ENCODE peak calls at places on chromosomes 16 and 17, in eight cellular contexts. C, B, W, V, R, N, T and F are unnamed samples.
A peak's percentile ranks its signal among the peaks of the same experiment; 100 is the strongest.

GRCh38 chr17:10683853-10684252 is 13.5 kb downstream of the SCO1 start:
- DNase-seq in R (no peak), C (no peak), W (no peak), V (no peak), T (no peak), B (no peak), N (no peak), F (no peak)

GRCh38 chr16:56993204-56993603 is 3.8 kb downstream of the NLRC5 start:
- DNase-seq in N (no peak), C (no peak), T (no peak), W (no peak), B (no peak), R (no peak), V (no peak), F (no peak)

GRCh38 chr16:12709807-12710206 is 93.9 kb downstream of the CPPED1 start:
- DNase-seq in C (no peak), B (no peak), T (no peak), N (no peak), V (no peak), W (no peak), R (no peak), F (no peak)

GRCh38 chr17:72119280-72119962 is 1.4 kb upstream of the SOX9 start:
- DNase-seq in C (no peak), B (no peak), N (no peak), V (no peak), R (no peak), T (no peak), W (no peak), F (no peak)

GRCh38 chr17:37512442-37513070 is 22.9 kb downstream of the DUSP14 start:
- DNase-seq in C (no peak), W (no peak), V (no peak), N (no peak), R (no peak), T (no peak), B (no peak), F (no peak)

GRCh38 chr17:11493947-11494346 is 104.3 kb upstream of the DNAH9 start:
- DNase-seq in T (no peak), W (no peak), C (no peak), B (no peak), N (no peak), R (no peak), V (no peak), F (no peak)

GRCh38 chr16:29911676-29912010 is 11.4 kb downstream of the ASPHD1 start:
- DNase-seq in V (no peak), N (no peak), T (no peak), W (no peak), C (no peak), B (no peak), R (no peak), F (no peak)

GRCh38 chr17:76492250-76492988 is 8.8 kb downstream of the RHBDF2 start:
- DNase-seq in C (no peak), R (peak; percentile 75), V (no peak), N (no peak), T (peak; percentile 65), W (no peak), B (peak; percentile 84), F (peak; percentile 46)

GRCh38 chr16:53872248-53873221 is 168.6 kb downstream of the FTO start:
- DNase-seq in W (no peak), B (no peak), V (no peak), T (no peak), C (peak; percentile 45), N (no peak), R (no peak), F (no peak)

GRCh38 chr17:2967515-2967914 is 95.9 kb downstream of the OR1D5 start:
- DNase-seq in T (no peak), C (no peak), V (no peak), R (no peak), N (no peak), W (no peak), B (no peak), F (no peak)

GRCh38 chr16:89200124-89200849 is at the start of gene SLC22A31:
- DNase-seq in N (peak; percentile 42), B (peak; percentile 74), T (no peak), V (peak; percentile 25), R (no peak), W (no peak), C (no peak), F (peak; percentile 18)

GRCh38 chr17:45128989-45129388 is 3.3 kb downstream of the PLCD3 start:
- DNase-seq in N (no peak), T (no peak), V (no peak), B (no peak), W (no peak), C (no peak), R (no peak), F (no peak)

GRCh38 chr16:67942200-67942509 is 1.8 kb downstream of the LCAT start:
- DNase-seq in W (no peak), N (peak; percentile 78), R (no peak), C (no peak), T (peak; percentile 75), V (peak; percentile 55), B (no peak), F (no peak)

GRCh38 chr17:65228734-65229390 is 91.7 kb downstream of the RGS9 start:
- DNase-seq in V (peak; percentile 61), B (no peak), R (peak; percentile 53), T (peak; percentile 58), N (no peak), C (no peak), W (no peak), F (no peak)

GRCh38 chr17:65231662-65232335 is 94.6 kb downstream of the RGS9 start:
- DNase-seq in R (no peak), V (peak; percentile 86), B (no peak), N (peak; percentile 73), C (peak; percentile 63), T (peak; percentile 77), W (peak; percentile 29), F (no peak)

GRCh38 chr17:65229596-65229995 is 92.4 kb downstream of the RGS9 start:
- DNase-seq in W (no peak), V (no peak), C (no peak), N (no peak), T (no peak), B (no peak), R (no peak), F (no peak)

GRCh38 chr17:65230040-65230439 is 92.9 kb downstream of the RGS9 start:
- DNase-seq in W (no peak), R (no peak), V (no peak), B (no peak), C (no peak), T (no peak), N (no peak), F (no peak)

DNA sequence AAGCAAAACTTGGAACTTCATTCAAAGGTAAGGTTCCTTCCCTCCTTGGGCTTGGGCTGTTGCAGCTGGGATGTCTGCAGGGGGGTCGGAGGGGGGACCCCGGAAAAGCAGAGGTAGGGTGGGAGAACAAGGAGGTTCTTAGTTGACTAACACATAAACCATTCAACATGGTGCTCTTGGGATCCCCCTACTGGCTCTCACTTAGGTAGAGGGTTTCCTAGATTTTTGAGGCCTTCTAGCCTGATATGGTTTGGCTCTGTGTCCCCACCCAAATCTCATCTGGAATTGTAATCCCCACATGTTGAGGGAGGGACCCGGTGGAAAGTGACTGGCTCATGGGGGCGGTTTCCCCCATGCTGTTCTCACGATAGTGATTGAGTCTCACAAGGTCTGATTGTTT is 93.9 kb downstream of the RGS9 start:
- DNase-seq in V (no peak), R (no peak), W (no peak), C (no peak), B (no peak), N (no peak), T (no peak), F (no peak)
- TF ChIP-seq CTCF in V (no peak), R (peak; percentile 33), W (no peak), C (no peak), B (no peak), N (no peak), T (no peak), F (no peak)

GRCh38 chr16:10371592-10371991 is 14.3 kb upstream of the ATF7IP2 start:
- DNase-seq in W (no peak), T (no peak), N (no peak), R (no peak), C (no peak), V (no peak), B (no peak), F (no peak)

GRCh38 chr16:10373556-10373955 is 12.3 kb upstream of the ATF7IP2 start:
- DNase-seq in R (no peak), B (no peak), V (no peak), N (no peak), W (no peak), T (no peak), C (no peak), F (no peak)

GRCh38 chr16:10367616-10368188 is 18.2 kb upstream of the ATF7IP2 start:
- DNase-seq in V (no peak), C (no peak), N (no peak), R (no peak), T (no peak), W (no peak), B (no peak), F (no peak)

GRCh38 chr16:10370096-10370726 is 15.7 kb upstream of the ATF7IP2 start:
- DNase-seq in T (no peak), B (no peak), C (no peak), W (no peak), V (no peak), R (peak; percentile 20), N (no peak), F (no peak)

DNA sequence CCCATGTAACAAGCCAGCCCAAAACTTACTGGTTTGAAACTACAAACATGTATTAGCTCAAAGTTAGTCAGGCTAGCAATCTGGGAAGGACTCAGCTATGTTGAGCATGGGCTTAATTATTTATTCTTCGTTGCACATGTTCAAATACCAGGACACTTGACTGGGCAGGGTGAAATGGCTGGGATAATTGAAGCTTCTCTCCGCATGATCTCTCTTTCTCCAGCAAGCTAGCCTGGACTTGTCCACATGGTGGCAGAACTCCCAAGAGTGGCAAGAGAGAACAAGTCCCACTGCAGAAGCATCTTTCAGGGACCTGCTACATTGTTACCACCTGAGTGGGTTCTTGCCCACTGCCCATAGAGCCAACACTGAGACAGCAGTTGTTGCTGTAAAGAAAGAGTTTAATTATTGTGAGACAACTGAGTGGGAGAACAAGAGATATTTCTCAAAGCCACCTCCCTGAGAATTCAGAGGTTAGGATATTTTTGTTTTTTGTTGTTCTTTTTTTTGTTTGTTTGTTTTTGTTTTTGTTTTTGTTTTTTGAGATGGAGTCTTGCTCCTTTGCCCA is 16.8 kb upstream of the ATF7IP2 start:
- DNase-seq in C (no peak), T (no peak), V (no peak), B (no peak), W (no peak), R (no peak), N (no peak), F (no peak)
- TF ChIP-seq CTCF in C (no peak), T (no peak), V (no peak), B (no peak), W (peak; percentile 31), R (peak; percentile 3), N (no peak), F (no peak)

DNA sequence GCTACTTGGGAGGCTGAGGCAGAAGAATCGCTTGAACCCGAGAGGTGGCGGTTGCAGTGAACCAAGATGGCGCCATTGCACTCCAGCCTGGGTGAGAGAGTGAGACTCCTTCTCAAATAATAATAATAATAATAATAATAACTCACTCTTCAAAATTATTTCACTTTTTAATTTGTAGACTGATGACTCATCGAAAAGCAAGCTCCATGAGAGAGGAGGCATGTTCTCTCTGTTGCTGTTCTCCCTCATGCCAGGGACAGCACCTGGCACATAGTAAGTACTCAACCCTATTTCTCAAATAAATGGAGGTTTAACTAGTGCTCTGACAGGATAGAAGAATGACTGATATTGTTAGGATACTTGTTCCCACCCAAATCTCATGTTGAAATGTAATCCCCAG is 265.3 kb downstream of the CEP112 start:
- DNase-seq in T (no peak), W (no peak), C (no peak), V (no peak), N (no peak), B (no peak), R (no peak), F (no peak)
- TF ChIP-seq CTCF in T (no peak), W (no peak), C (no peak), V (no peak), N (no peak), B (no peak), R (no peak), F (no peak)

GRCh38 chr17:50575581-50576210 is 15.2 kb downstream of the CACNA1G start:
- DNase-seq in T (no peak), N (peak; percentile 49), C (no peak), W (no peak), V (no peak), B (no peak), R (no peak), F (no peak)
- TF ChIP-seq CTCF in T (no peak), N (no peak), C (no peak), W (peak; percentile 25), V (no peak), B (no peak), R (no peak), F (no peak)